ENCODE peak calls at places on chromosomes 2 and 18, in nine cellular contexts. One of them, this sample, is unnamed.
A peak's percentile ranks its signal among the peaks of the same experiment; 100 is the strongest.

GRCh38 chr2:120389036-120389391 is 43.1 kb downstream of the INHBB start:
- DNase-seq in naive B cell: no peak
- DNase-seq in adrenal gland: no peak
- DNase-seq in NCI-H1436: no peak
- DNase-seq in fibroblast of lung: no peak
- DNase-seq in H4: no peak
- DNase-seq in endothelial cell: no peak
- DNase-seq in heart left ventricle: peak; percentile 2
- DNase-seq in NCI-H774: no peak
- DNase-seq in this sample: no peak

GRCh38 chr18:35592298-35592697 is 10.8 kb downstream of the GALNT1 start:
- DNase-seq in heart left ventricle: no peak
- DNase-seq in endothelial cell: no peak
- DNase-seq in H4: no peak
- DNase-seq in fibroblast of lung: no peak
- DNase-seq in NCI-H774: no peak
- DNase-seq in naive B cell: peak; percentile 63
- DNase-seq in adrenal gland: no peak
- DNase-seq in NCI-H1436: no peak
- DNase-seq in this sample: no peak

GRCh38 chr18:36535202-36535935 is 237.9 kb downstream of the FHOD3 start:
- DNase-seq in H4: no peak
- DNase-seq in NCI-H1436: no peak
- DNase-seq in endothelial cell: no peak
- DNase-seq in heart left ventricle: no peak
- DNase-seq in fibroblast of lung: no peak
- DNase-seq in NCI-H774: no peak
- DNase-seq in naive B cell: no peak
- DNase-seq in adrenal gland: no peak
- DNase-seq in this sample: no peak

GRCh38 chr2:207528980-207529329 is 807 bp upstream of the CREB1 start:
- DNase-seq in endothelial cell: peak; percentile 55
- DNase-seq in adrenal gland: peak; percentile 72
- DNase-seq in fibroblast of lung: peak; percentile 26
- DNase-seq in heart left ventricle: peak; percentile 46
- DNase-seq in NCI-H1436: peak; percentile 4
- DNase-seq in H4: peak; percentile 12
- DNase-seq in naive B cell: no peak
- DNase-seq in NCI-H774: no peak
- DNase-seq in this sample: no peak

GRCh38 chr2:208466133-208466919 is 59.7 kb downstream of the PTH2R start:
- DNase-seq in endothelial cell: peak; percentile 62
- DNase-seq in heart left ventricle: peak; percentile 7
- DNase-seq in naive B cell: peak; percentile 1
- DNase-seq in NCI-H1436: peak; percentile 69
- DNase-seq in fibroblast of lung: peak; percentile 4
- DNase-seq in NCI-H774: peak; percentile 43
- DNase-seq in H4: peak; percentile 26
- DNase-seq in adrenal gland: peak; percentile 52
- DNase-seq in this sample: no peak

GRCh38 chr2:108993095-108993937 is 4.3 kb upstream of the EDAR start:
- DNase-seq in fibroblast of lung: no peak
- DNase-seq in endothelial cell: no peak
- DNase-seq in NCI-H1436: no peak
- DNase-seq in adrenal gland: no peak
- DNase-seq in NCI-H774: no peak
- DNase-seq in H4: no peak
- DNase-seq in naive B cell: no peak
- DNase-seq in heart left ventricle: no peak
- DNase-seq in this sample: no peak

GRCh38 chr18:79940814-79941472 is 10.5 kb downstream of the SLC66A2 start:
- DNase-seq in endothelial cell: no peak
- DNase-seq in adrenal gland: peak; percentile 44
- DNase-seq in naive B cell: no peak
- DNase-seq in NCI-H774: no peak
- DNase-seq in fibroblast of lung: no peak
- DNase-seq in NCI-H1436: no peak
- DNase-seq in H4: no peak
- DNase-seq in heart left ventricle: no peak
- DNase-seq in this sample: no peak

GRCh38 chr2:64204006-64204632 is 59.9 kb upstream of the PELI1 start:
- DNase-seq in NCI-H1436: no peak
- DNase-seq in fibroblast of lung: peak; percentile 36
- DNase-seq in endothelial cell: no peak
- DNase-seq in H4: peak; percentile 12
- DNase-seq in naive B cell: peak; percentile 51
- DNase-seq in adrenal gland: no peak
- DNase-seq in heart left ventricle: peak; percentile 23
- DNase-seq in NCI-H774: no peak
- DNase-seq in this sample: peak; percentile 2

GRCh38 chr2:227821043-227821942 is 7.7 kb downstream of the CCL20 start:
- DNase-seq in naive B cell: no peak
- DNase-seq in adrenal gland: no peak
- DNase-seq in fibroblast of lung: peak; percentile 45
- DNase-seq in heart left ventricle: no peak
- DNase-seq in H4: no peak
- DNase-seq in NCI-H1436: no peak
- DNase-seq in NCI-H774: no peak
- DNase-seq in endothelial cell: no peak
- DNase-seq in this sample: no peak

GRCh38 chr2:226798422-226799210 is 1.0 kb downstream of the IRS1 start:
- DNase-seq in fibroblast of lung: peak; percentile 68
- DNase-seq in H4: no peak
- DNase-seq in adrenal gland: peak; percentile 70
- DNase-seq in heart left ventricle: peak; percentile 48
- DNase-seq in naive B cell: peak; percentile 58
- DNase-seq in NCI-H1436: no peak
- DNase-seq in endothelial cell: peak; percentile 34
- DNase-seq in NCI-H774: no peak
- DNase-seq in this sample: no peak

This sample was measured in immature natural killer cell.